ENCODE peak calls at places on chromosome 3, in seven cellular contexts. Q is A172; S is NCI-H146; Y is stimulated activated CD4-positive, alpha-beta T cell treated with anti-CD3 and anti-CD28 coated beads, Interleukin-1b, Interleukin-23, amount 100 ng/mL, for 48 hours; J is midbrain; B is mucosa of gallbladder; L is anterior cingulate cortex. A is an unnamed sample.

GRCh38 chr3:53318522-53318921 is 28.8 kb downstream of the DCP1A start:
- DNase-seq in Q (no peak), S (no peak), Y (no peak), J (no peak), B (no peak), L (no peak), A (no peak)

GRCh38 chr3:64625381-64625780 is 62.4 kb downstream of the ADAMTS9 start:
- DNase-seq in Q (no peak), S (no peak), Y (no peak), J (no peak), B (no peak), L (no peak), A (no peak)

GRCh38 chr3:15929944-15930571 is 132.3 kb upstream of the ANKRD28 start:
- DNase-seq in Q (no peak), S (peak), Y (no peak), J (no peak), B (no peak), L (no peak), A (no peak)

GRCh38 chr3:168094877-168095610 is 680 bp downstream of the GOLIM4 start:
- DNase-seq in Q (peak), S (peak), Y (peak), J (peak), B (peak), L (peak), A (peak)

GRCh38 chr3:114557791-114558190 is 264.0 kb downstream of the TIGIT start:
- DNase-seq in Q (no peak), S (no peak), Y (no peak), J (no peak), B (no peak), L (no peak), A (no peak)

GRCh38 chr3:57518276-57518914 is 25.7 kb downstream of the DNAH12 start:
- DNase-seq in Q (peak), S (no peak), Y (no peak), J (no peak), B (no peak), L (no peak), A (no peak)

GRCh38 chr3:143331336-143331735 is 211.8 kb downstream of the CHST2 start:
- DNase-seq in Q (no peak), S (no peak), Y (no peak), J (no peak), B (no peak), L (no peak), A (no peak)

GRCh38 chr3:189962466-189962865 is 158.2 kb downstream of the P3H2 start:
- DNase-seq in Q (no peak), S (no peak), Y (no peak), J (no peak), B (no peak), L (no peak), A (no peak)

GRCh38 chr3:149529099-149529498 is 54.6 kb downstream of the TM4SF4 start:
- DNase-seq in Q (no peak), S (no peak), Y (no peak), J (no peak), B (no peak), L (no peak), A (no peak)

GRCh38 chr3:160756907-160757623 is 1.0 kb downstream of the PPM1L start:
- DNase-seq in Q (no peak), S (peak), Y (no peak), J (no peak), B (no peak), L (no peak), A (peak)

GRCh38 chr3:184752361-184752760 is 40.5 kb upstream of the MAGEF1 start:
- DNase-seq in Q (no peak), S (no peak), Y (no peak), J (no peak), B (no peak), L (no peak), A (no peak)

GRCh38 chr3:120028271-120029047 is 65.8 kb downstream of the GSK3B start:
- DNase-seq in Q (no peak), S (no peak), Y (no peak), J (no peak), B (no peak), L (no peak), A (no peak)

GRCh38 chr3:153667341-153667740 is 453.8 kb upstream of the ARHGEF26 start:
- DNase-seq in Q (no peak), S (no peak), Y (no peak), J (no peak), B (no peak), L (no peak), A (peak)

GRCh38 chr3:130896101-130896500 is 2.2 kb downstream of the ATP2C1 start:
- DNase-seq in Q (peak), S (peak), Y (peak), J (no peak), B (no peak), L (no peak), A (no peak)

GRCh38 chr3:99895706-99896441 is 78.2 kb downstream of the CMSS1 start:
- DNase-seq in Q (peak), S (peak), Y (no peak), J (no peak), B (no peak), L (no peak), A (no peak)

GRCh38 chr3:176867681-176868663 is 329.3 kb downstream of the TBL1XR1 start:
- DNase-seq in Q (peak), S (peak), Y (no peak), J (no peak), B (peak), L (no peak), A (no peak)

GRCh38 chr3:130607553-130608154 is 90.7 kb downstream of the COL6A6 start:
- DNase-seq in Q (no peak), S (no peak), Y (no peak), J (no peak), B (no peak), L (no peak), A (no peak)

GRCh38 chr3:184241447-184242296 is 7.1 kb downstream of the ALG3 start:
- DNase-seq in Q (no peak), S (peak), Y (no peak), J (no peak), B (peak), L (no peak), A (peak)

GRCh38 chr3:190076601-190077444 is 43.9 kb downstream of the P3H2 start:
- DNase-seq in Q (peak), S (no peak), Y (no peak), J (no peak), B (peak), L (no peak), A (peak)

A was measured in left kidney.